ENCODE peak calls at places on chromosomes 2 and 18, in four cellular contexts. One of them, this sample, is unnamed.
A peak's percentile ranks its signal among the peaks of the same experiment; 100 is the strongest.

GRCh38 chr18:51168960-51169662 is 28.4 kb downstream of the MEX3C start:
- DNase-seq in cardiac fibroblast: no peak
- DNase-seq in mesothelial cell of epicardium: no peak
- DNase-seq in GM20000: no peak
- DNase-seq in this sample: no peak

GRCh38 chr2:40516604-40517003 is 64.7 kb upstream of the SLC8A1 start:
- DNase-seq in cardiac fibroblast: no peak
- DNase-seq in mesothelial cell of epicardium: no peak
- DNase-seq in GM20000: no peak
- DNase-seq in this sample: no peak

GRCh38 chr18:76657911-76658475 is 163.0 kb upstream of the ZNF516 start:
- DNase-seq in cardiac fibroblast: no peak
- DNase-seq in mesothelial cell of epicardium: no peak
- DNase-seq in GM20000: no peak
- DNase-seq in this sample: no peak

GRCh38 chr2:161103451-161103831 is 56.8 kb upstream of the TANK start:
- DNase-seq in cardiac fibroblast: no peak
- DNase-seq in mesothelial cell of epicardium: no peak
- DNase-seq in GM20000: no peak
- DNase-seq in this sample: no peak

GRCh38 chr2:67204349-67204748 is 192.8 kb upstream of the ETAA1 start:
- DNase-seq in cardiac fibroblast: no peak
- DNase-seq in mesothelial cell of epicardium: no peak
- DNase-seq in GM20000: no peak
- DNase-seq in this sample: no peak

GRCh38 chr18:14947482-14948162 is 199.7 kb downstream of the ANKRD30B start:
- DNase-seq in cardiac fibroblast: no peak
- DNase-seq in mesothelial cell of epicardium: no peak
- DNase-seq in GM20000: no peak
- DNase-seq in this sample: no peak

GRCh38 chr2:54430649-54431048 is 25.5 kb upstream of the SPTBN1 start:
- DNase-seq in cardiac fibroblast: no peak
- DNase-seq in mesothelial cell of epicardium: no peak
- DNase-seq in GM20000: no peak
- DNase-seq in this sample: no peak

GRCh38 chr2:120508581-120509041 is 162.7 kb downstream of the INHBB start:
- DNase-seq in cardiac fibroblast: peak; percentile 73
- DNase-seq in mesothelial cell of epicardium: no peak
- DNase-seq in GM20000: no peak
- DNase-seq in this sample: no peak

GRCh38 chr18:9087144-9087543 is 15.4 kb upstream of the NDUFV2 start:
- DNase-seq in cardiac fibroblast: no peak
- DNase-seq in mesothelial cell of epicardium: no peak
- DNase-seq in GM20000: no peak
- DNase-seq in this sample: no peak

GRCh38 chr2:101717041-101717817 is 19.7 kb downstream of the MAP4K4 start:
- DNase-seq in cardiac fibroblast: no peak
- DNase-seq in mesothelial cell of epicardium: no peak
- DNase-seq in GM20000: peak; percentile 28
- DNase-seq in this sample: no peak

GRCh38 chr2:150549381-150549780 is 61.9 kb upstream of the RND3 start:
- DNase-seq in cardiac fibroblast: no peak
- DNase-seq in mesothelial cell of epicardium: no peak
- DNase-seq in GM20000: no peak
- DNase-seq in this sample: no peak

GRCh38 chr2:26614205-26615128 is 26.7 kb downstream of the CIB4 start:
- DNase-seq in cardiac fibroblast: no peak
- DNase-seq in mesothelial cell of epicardium: no peak
- DNase-seq in GM20000: no peak
- DNase-seq in this sample: no peak

GRCh38 chr2:83196225-83196624 is 1262.9 kb downstream of the SUCLG1 start:
- DNase-seq in cardiac fibroblast: peak; percentile 81
- DNase-seq in mesothelial cell of epicardium: no peak
- DNase-seq in GM20000: no peak
- DNase-seq in this sample: no peak
- TF ChIP-seq CTCF in cardiac fibroblast: peak; percentile 51
- TF ChIP-seq CTCF in mesothelial cell of epicardium: peak; percentile 69
- TF ChIP-seq CTCF in GM20000: peak; percentile 14
- TF ChIP-seq CTCF in this sample: peak; percentile 74

GRCh38 chr2:59935005-59935404 is 618.4 kb downstream of the BCL11A start:
- DNase-seq in cardiac fibroblast: no peak
- DNase-seq in mesothelial cell of epicardium: no peak
- DNase-seq in GM20000: no peak
- DNase-seq in this sample: no peak
- TF ChIP-seq CTCF in cardiac fibroblast: no peak
- TF ChIP-seq CTCF in mesothelial cell of epicardium: no peak
- TF ChIP-seq CTCF in GM20000: no peak
- TF ChIP-seq CTCF in this sample: peak; percentile 10

GRCh38 chr2:128172191-128172590 is 81.2 kb downstream of the UGGT1 start:
- DNase-seq in cardiac fibroblast: peak; percentile 29
- DNase-seq in mesothelial cell of epicardium: no peak
- DNase-seq in GM20000: no peak
- DNase-seq in this sample: no peak
- TF ChIP-seq CTCF in cardiac fibroblast: peak; percentile 25
- TF ChIP-seq CTCF in mesothelial cell of epicardium: no peak
- TF ChIP-seq CTCF in GM20000: no peak
- TF ChIP-seq CTCF in this sample: peak; percentile 22

GRCh38 chr2:229905601-229906000 is 16.2 kb downstream of the TRIP12 start:
- DNase-seq in cardiac fibroblast: no peak
- DNase-seq in mesothelial cell of epicardium: no peak
- DNase-seq in GM20000: no peak
- DNase-seq in this sample: no peak

GRCh38 chr2:229910147-229910831 is 11.5 kb downstream of the TRIP12 start:
- DNase-seq in cardiac fibroblast: no peak
- DNase-seq in mesothelial cell of epicardium: no peak
- DNase-seq in GM20000: no peak
- DNase-seq in this sample: no peak

GRCh38 chr2:229914182-229914581 is 7.6 kb downstream of the TRIP12 start:
- DNase-seq in cardiac fibroblast: peak; percentile 32
- DNase-seq in mesothelial cell of epicardium: no peak
- DNase-seq in GM20000: no peak
- DNase-seq in this sample: no peak

GRCh38 chr2:229909090-229909489 is 12.7 kb downstream of the TRIP12 start:
- DNase-seq in cardiac fibroblast: peak; percentile 47
- DNase-seq in mesothelial cell of epicardium: no peak
- DNase-seq in GM20000: no peak
- DNase-seq in this sample: no peak

GRCh38 chr2:229910832-229911412 is 10.9 kb downstream of the TRIP12 start:
- DNase-seq in cardiac fibroblast: peak; percentile 38
- DNase-seq in mesothelial cell of epicardium: no peak
- DNase-seq in GM20000: peak; percentile 32
- DNase-seq in this sample: no peak
- TF ChIP-seq CTCF in cardiac fibroblast: no peak
- TF ChIP-seq CTCF in mesothelial cell of epicardium: no peak
- TF ChIP-seq CTCF in GM20000: peak; percentile 35
- TF ChIP-seq CTCF in this sample: peak; percentile 50

DNA sequence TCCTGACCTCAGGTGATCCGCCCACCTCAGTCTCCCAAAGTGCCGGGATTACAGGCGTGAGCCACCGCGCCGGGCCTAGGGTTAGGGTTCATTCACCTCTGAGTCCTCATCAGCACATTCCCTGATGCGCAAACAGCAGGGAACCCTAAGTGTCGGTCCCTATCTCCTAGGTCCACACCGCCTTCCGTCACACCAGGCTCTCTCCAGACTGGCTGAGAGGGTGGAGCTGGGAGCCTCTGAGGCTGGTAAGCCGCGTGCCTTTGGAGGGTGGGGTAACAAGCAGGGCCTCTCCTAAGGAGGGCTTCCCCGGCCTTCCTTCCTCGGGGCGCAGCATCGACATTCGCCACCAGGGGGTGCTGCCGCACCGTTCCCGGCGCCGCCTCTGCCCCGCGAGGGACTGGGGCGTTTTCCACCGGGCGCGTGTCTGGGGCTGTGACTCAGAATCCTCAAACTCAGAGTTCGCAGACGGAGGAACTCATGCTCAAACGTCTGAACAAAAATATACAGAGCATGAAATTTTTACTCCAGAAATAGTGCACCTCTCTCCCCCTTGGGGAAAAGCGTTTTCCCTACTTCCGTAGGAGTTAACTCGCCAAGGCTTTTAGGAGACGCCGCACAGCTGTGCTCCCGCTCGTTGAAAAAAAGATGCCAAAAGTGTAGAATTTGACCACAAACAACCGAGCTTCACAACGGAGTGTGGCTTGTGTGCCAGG is 63.9 kb upstream of the ASAP2 start:
- DNase-seq in cardiac fibroblast: peak; percentile 91
- DNase-seq in mesothelial cell of epicardium: peak; percentile 80
- DNase-seq in GM20000: peak; percentile 86
- DNase-seq in this sample: peak; percentile 83
- TF ChIP-seq CTCF in cardiac fibroblast: peak; percentile 97
- TF ChIP-seq CTCF in mesothelial cell of epicardium: peak; percentile 100
- TF ChIP-seq CTCF in GM20000: peak; percentile 97
- TF ChIP-seq CTCF in this sample: peak; percentile 89

GRCh38 chr18:42053188-42053781 is 98.3 kb downstream of the PIK3C3 start:
- DNase-seq in cardiac fibroblast: peak; percentile 80
- DNase-seq in mesothelial cell of epicardium: peak; percentile 37
- DNase-seq in GM20000: peak; percentile 34
- DNase-seq in this sample: no peak

GRCh38 chr18:42051411-42051810 is 96.4 kb downstream of the PIK3C3 start:
- DNase-seq in cardiac fibroblast: no peak
- DNase-seq in mesothelial cell of epicardium: no peak
- DNase-seq in GM20000: no peak
- DNase-seq in this sample: no peak

GRCh38 chr18:42048150-42048549 is 93.1 kb downstream of the PIK3C3 start:
- DNase-seq in cardiac fibroblast: peak; percentile 80
- DNase-seq in mesothelial cell of epicardium: no peak
- DNase-seq in GM20000: no peak
- DNase-seq in this sample: no peak

GRCh38 chr18:42047721-42048120 is 92.7 kb downstream of the PIK3C3 start:
- DNase-seq in cardiac fibroblast: peak; percentile 9
- DNase-seq in mesothelial cell of epicardium: no peak
- DNase-seq in GM20000: no peak
- DNase-seq in this sample: no peak

DNA sequence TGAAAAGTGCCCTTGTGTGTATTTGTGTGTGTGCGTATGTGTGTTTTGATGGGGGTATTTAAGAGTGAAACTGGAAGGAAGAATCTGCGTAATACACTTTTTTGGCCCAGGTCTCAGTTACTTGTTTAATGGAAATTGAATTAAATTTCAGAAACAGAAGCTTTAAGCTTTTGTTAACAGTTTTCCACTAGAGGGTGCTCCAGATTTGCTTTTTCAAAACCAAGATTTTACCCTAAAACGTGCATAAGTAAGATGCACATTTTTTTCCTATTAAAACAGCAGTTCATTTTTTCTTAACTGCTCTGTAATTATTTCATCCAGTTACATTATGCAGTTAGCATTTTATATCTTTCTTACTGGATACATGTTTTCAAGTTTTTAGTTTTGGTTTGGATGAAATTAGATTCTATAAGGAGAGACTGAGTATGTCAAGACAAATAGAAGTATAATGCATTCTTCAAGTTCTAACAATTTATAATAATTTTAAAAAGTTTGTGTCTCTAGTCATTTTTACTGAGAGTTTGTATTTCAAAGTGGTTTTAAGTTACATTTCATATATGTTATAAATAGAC is 97.2 kb downstream of the PIK3C3 start:
- DNase-seq in cardiac fibroblast: peak; percentile 61
- DNase-seq in mesothelial cell of epicardium: no peak
- DNase-seq in GM20000: no peak
- DNase-seq in this sample: no peak
- TF ChIP-seq CTCF in cardiac fibroblast: peak; percentile 53
- TF ChIP-seq CTCF in mesothelial cell of epicardium: peak; percentile 48
- TF ChIP-seq CTCF in GM20000: no peak
- TF ChIP-seq CTCF in this sample: peak; percentile 40

This sample was measured in D721Med.